ENCODE peak calls at places on chromosome 19, in six cellular contexts. One of them, this sample, is unnamed.

GRCh38 chr19:7654401-7654800 is 14.4 kb upstream of the RETN start:
- DNase-seq in A549: no peak
- DNase-seq in K562: no peak
- DNase-seq in endothelial cell of umbilical vein: no peak
- DNase-seq in GM12878: no peak
- DNase-seq in HepG2: no peak
- DNase-seq in this sample: no peak

GRCh38 chr19:45161715-45162463 is 1.1 kb upstream of the NKPD1 start:
- DNase-seq in A549: no peak
- DNase-seq in K562: peak; percentile 66
- DNase-seq in endothelial cell of umbilical vein: peak; percentile 50
- DNase-seq in GM12878: no peak
- DNase-seq in HepG2: no peak
- DNase-seq in this sample: no peak

GRCh38 chr19:1873524-1874473 is 10.4 kb upstream of the KLF16 start:
- DNase-seq in A549: no peak
- DNase-seq in K562: peak; percentile 57
- DNase-seq in endothelial cell of umbilical vein: peak; percentile 50
- DNase-seq in GM12878: no peak
- DNase-seq in HepG2: no peak
- DNase-seq in this sample: no peak

GRCh38 chr19:2261438-2262172 is 5.4 kb upstream of the JSRP1 start:
- DNase-seq in A549: peak; percentile 56
- DNase-seq in K562: peak; percentile 79
- DNase-seq in endothelial cell of umbilical vein: peak; percentile 49
- DNase-seq in GM12878: no peak
- DNase-seq in HepG2: no peak
- DNase-seq in this sample: peak; percentile 64

GRCh38 chr19:3096267-3096901 is 2.2 kb downstream of the GNA11 start:
- DNase-seq in A549: no peak
- DNase-seq in K562: no peak
- DNase-seq in endothelial cell of umbilical vein: no peak
- DNase-seq in GM12878: no peak
- DNase-seq in HepG2: no peak
- DNase-seq in this sample: no peak

GRCh38 chr19:1503089-1503924 is 9.5 kb downstream of the ADAMTSL5 start:
- DNase-seq in A549: peak; percentile 50
- DNase-seq in K562: peak; percentile 87
- DNase-seq in endothelial cell of umbilical vein: no peak
- DNase-seq in GM12878: no peak
- DNase-seq in HepG2: no peak
- DNase-seq in this sample: peak; percentile 53

GRCh38 chr19:30159636-30160035 is 212.5 kb upstream of the ZNF536 start:
- DNase-seq in A549: no peak
- DNase-seq in K562: no peak
- DNase-seq in endothelial cell of umbilical vein: no peak
- DNase-seq in GM12878: no peak
- DNase-seq in HepG2: no peak
- DNase-seq in this sample: no peak

GRCh38 chr19:2625434-2625833 is 77.1 kb downstream of the GNG7 start:
- DNase-seq in A549: no peak
- DNase-seq in K562: no peak
- DNase-seq in endothelial cell of umbilical vein: no peak
- DNase-seq in GM12878: no peak
- DNase-seq in HepG2: no peak
- DNase-seq in this sample: no peak

GRCh38 chr19:35055715-35056179 is 14.2 kb downstream of the HPN start:
- DNase-seq in A549: peak; percentile 51
- DNase-seq in K562: peak; percentile 56
- DNase-seq in endothelial cell of umbilical vein: no peak
- DNase-seq in GM12878: no peak
- DNase-seq in HepG2: no peak
- DNase-seq in this sample: no peak

GRCh38 chr19:41302624-41303351 is 7.2 kb upstream of the CCDC97 start:
- DNase-seq in A549: no peak
- DNase-seq in K562: no peak
- DNase-seq in endothelial cell of umbilical vein: no peak
- DNase-seq in GM12878: peak; percentile 47
- DNase-seq in HepG2: no peak
- DNase-seq in this sample: no peak

GRCh38 chr19:6424190-6424938 is at the start of gene KHSRP:
- DNase-seq in A549: no peak
- DNase-seq in K562: peak; percentile 58
- DNase-seq in endothelial cell of umbilical vein: no peak
- DNase-seq in GM12878: no peak
- DNase-seq in HepG2: no peak
- DNase-seq in this sample: peak; percentile 30

GRCh38 chr19:38049105-38049649 is 142.2 kb downstream of the SIPA1L3 start:
- DNase-seq in A549: no peak
- DNase-seq in K562: no peak
- DNase-seq in endothelial cell of umbilical vein: no peak
- DNase-seq in GM12878: peak; percentile 93
- DNase-seq in HepG2: no peak
- DNase-seq in this sample: peak; percentile 83

GRCh38 chr19:36579255-36579654 is 6.2 kb upstream of the ZNF529 start:
- DNase-seq in A549: no peak
- DNase-seq in K562: no peak
- DNase-seq in endothelial cell of umbilical vein: no peak
- DNase-seq in GM12878: no peak
- DNase-seq in HepG2: no peak
- DNase-seq in this sample: no peak

GRCh38 chr19:45664575-45664974 is 3.4 kb upstream of the GIPR start:
- DNase-seq in A549: no peak
- DNase-seq in K562: no peak
- DNase-seq in endothelial cell of umbilical vein: no peak
- DNase-seq in GM12878: no peak
- DNase-seq in HepG2: no peak
- DNase-seq in this sample: no peak

GRCh38 chr19:290539-291521 is at the start of gene PLPP2:
- DNase-seq in A549: peak; percentile 62
- DNase-seq in K562: no peak
- DNase-seq in endothelial cell of umbilical vein: no peak
- DNase-seq in GM12878: no peak
- DNase-seq in HepG2: no peak
- DNase-seq in this sample: no peak

GRCh38 chr19:54415208-54415900 is at the start of gene TTYH1:
- DNase-seq in A549: no peak
- DNase-seq in K562: no peak
- DNase-seq in endothelial cell of umbilical vein: no peak
- DNase-seq in GM12878: no peak
- DNase-seq in HepG2: no peak
- DNase-seq in this sample: no peak

GRCh38 chr19:17671906-17672305 is 16.2 kb downstream of the UNC13A start:
- DNase-seq in A549: peak; percentile 76
- DNase-seq in K562: peak; percentile 79
- DNase-seq in endothelial cell of umbilical vein: peak; percentile 38
- DNase-seq in GM12878: no peak
- DNase-seq in HepG2: peak; percentile 24
- DNase-seq in this sample: peak; percentile 42

GRCh38 chr19:58356236-58356970 is 3.1 kb upstream of the A1BG start:
- DNase-seq in A549: no peak
- DNase-seq in K562: no peak
- DNase-seq in endothelial cell of umbilical vein: peak; percentile 54
- DNase-seq in GM12878: no peak
- DNase-seq in HepG2: no peak
- DNase-seq in this sample: no peak
- TF ChIP-seq MYC in A549: no peak
- TF ChIP-seq MYC in K562: no peak
- TF ChIP-seq MYC in endothelial cell of umbilical vein: no peak
- TF ChIP-seq MYC in GM12878: no peak
- TF ChIP-seq MYC in HepG2: no peak
- TF ChIP-seq MYC in this sample: no peak

DNA sequence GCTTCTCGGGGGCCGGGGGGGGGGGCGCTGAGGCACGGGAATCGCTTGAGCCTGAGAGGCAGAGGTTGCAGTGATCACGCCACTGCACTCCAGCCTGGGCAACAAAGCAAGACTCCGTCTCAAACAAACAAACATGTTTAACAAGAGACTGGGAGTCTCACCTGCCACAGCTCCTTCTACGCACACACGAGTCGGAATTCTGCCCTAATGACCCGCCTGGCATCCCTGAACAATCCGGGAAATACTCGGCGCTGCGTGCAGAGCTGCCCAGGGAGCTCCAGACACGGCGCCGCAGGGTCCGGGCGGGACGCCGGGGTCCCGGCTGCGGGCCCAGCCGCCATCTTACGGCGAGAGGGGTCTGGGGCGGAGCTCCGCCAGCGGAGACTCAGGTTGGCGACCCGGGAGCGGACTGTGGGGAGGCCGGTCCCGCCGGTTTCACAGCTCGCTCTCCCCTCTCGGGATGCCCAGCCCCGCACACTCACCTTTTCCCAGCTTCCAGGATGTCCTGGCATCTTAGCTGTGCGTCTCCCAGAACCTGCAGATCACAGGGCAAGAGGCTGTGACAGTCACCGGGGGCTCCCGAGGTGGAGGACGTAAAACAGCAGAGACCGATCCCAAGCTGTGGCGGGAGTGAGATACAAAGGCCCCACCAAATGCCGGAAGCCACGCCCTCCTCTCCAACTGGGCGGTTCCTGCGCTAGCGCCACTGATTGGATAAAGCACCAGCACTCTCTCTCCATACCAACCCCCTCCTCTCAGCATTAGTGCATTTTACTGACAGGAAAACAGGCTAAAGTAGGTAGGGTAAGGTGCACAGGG is 23.6 kb upstream of the ZNF724 start:
- DNase-seq in A549: peak; percentile 82
- DNase-seq in K562: peak; percentile 70
- DNase-seq in endothelial cell of umbilical vein: peak; percentile 85
- DNase-seq in GM12878: peak; percentile 81
- DNase-seq in HepG2: peak; percentile 88
- DNase-seq in this sample: peak; percentile 96
- TF ChIP-seq POLR2A in A549: peak; percentile 30
- TF ChIP-seq POLR2A in K562: peak; percentile 39
- TF ChIP-seq POLR2A in endothelial cell of umbilical vein: peak; percentile 48
- TF ChIP-seq POLR2A in GM12878: peak; percentile 92
- TF ChIP-seq POLR2A in HepG2: peak; percentile 91
- TF ChIP-seq POLR2A in this sample: peak; percentile 95

GRCh38 chr19:56155124-56155687 is 14.1 kb downstream of the ZNF444 start:
- DNase-seq in A549: peak; percentile 31
- DNase-seq in K562: peak; percentile 43
- DNase-seq in endothelial cell of umbilical vein: no peak
- DNase-seq in GM12878: no peak
- DNase-seq in HepG2: no peak
- DNase-seq in this sample: peak; percentile 15
- TF ChIP-seq CTCF in A549: peak; percentile 23
- TF ChIP-seq CTCF in K562: peak; percentile 69
- TF ChIP-seq CTCF in endothelial cell of umbilical vein: peak; percentile 24
- TF ChIP-seq CTCF in GM12878: peak; percentile 22
- TF ChIP-seq CTCF in HepG2: peak; percentile 76
- TF ChIP-seq CTCF in this sample: peak; percentile 24

GRCh38 chr19:51123381-51124186 is 1.1 kb upstream of the SIGLEC9 start:
- DNase-seq in A549: no peak
- DNase-seq in K562: no peak
- DNase-seq in endothelial cell of umbilical vein: no peak
- DNase-seq in GM12878: no peak
- DNase-seq in HepG2: no peak
- DNase-seq in this sample: peak; percentile 85
- TF ChIP-seq MYC in A549: no peak
- TF ChIP-seq MYC in K562: no peak
- TF ChIP-seq MYC in endothelial cell of umbilical vein: no peak
- TF ChIP-seq MYC in GM12878: no peak
- TF ChIP-seq MYC in HepG2: no peak
- TF ChIP-seq MYC in this sample: peak; percentile 25

DNA sequence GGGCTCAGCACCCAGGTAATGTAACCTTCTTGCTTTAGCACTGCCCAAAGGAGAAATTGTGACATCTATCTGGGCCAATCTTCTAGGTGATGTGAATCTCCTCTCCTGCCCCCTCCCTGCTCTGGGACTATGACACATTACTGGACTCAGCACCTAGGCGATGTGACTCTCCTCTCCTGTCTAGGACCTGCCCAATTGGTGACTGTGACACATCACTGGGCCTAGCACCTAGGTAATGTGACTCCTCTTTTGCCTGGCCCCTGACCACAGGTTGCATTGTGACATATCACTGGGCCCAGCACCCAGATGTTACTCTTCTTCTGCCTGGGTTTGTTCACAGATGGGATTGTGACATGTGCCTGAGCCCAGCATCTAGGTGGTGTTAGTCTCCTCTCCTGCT is 45.0 kb downstream of the ZNF85 start:
- DNase-seq in A549: no peak
- DNase-seq in K562: no peak
- DNase-seq in endothelial cell of umbilical vein: no peak
- DNase-seq in GM12878: no peak
- DNase-seq in HepG2: no peak
- DNase-seq in this sample: no peak
- TF ChIP-seq POLR2A in A549: no peak
- TF ChIP-seq POLR2A in K562: no peak
- TF ChIP-seq POLR2A in endothelial cell of umbilical vein: no peak
- TF ChIP-seq POLR2A in GM12878: no peak
- TF ChIP-seq POLR2A in HepG2: no peak
- TF ChIP-seq POLR2A in this sample: no peak

DNA sequence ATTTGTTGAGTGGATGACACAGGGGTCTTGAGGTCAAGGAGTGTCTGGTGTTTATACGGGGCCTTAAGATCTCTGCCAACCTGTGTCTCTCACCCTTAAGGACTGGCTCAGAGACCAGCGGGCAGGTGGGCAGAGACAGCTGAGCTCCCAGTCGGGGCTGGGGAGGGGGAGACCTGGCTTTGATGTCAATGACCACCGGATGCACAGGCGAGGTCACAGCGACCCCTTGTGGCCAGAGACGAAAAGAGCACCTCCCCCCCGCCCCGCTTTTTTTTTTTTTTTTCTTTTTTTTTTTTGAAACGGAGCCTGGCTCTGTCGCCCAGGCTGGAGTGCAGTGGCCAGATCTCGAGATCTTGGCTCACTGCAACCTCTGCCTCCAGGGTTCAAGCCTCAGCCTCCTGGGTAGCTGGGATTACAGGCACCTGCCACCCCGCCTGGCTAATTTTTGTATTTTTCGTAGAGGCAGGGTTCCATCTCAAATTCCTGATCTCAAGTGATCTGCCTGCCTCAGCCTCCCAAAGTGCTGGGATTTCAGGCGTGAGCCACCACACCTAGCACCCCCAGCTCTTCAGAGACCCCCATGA is 12.1 kb upstream of the KLK14 start:
- DNase-seq in A549: peak; percentile 34
- DNase-seq in K562: peak; percentile 56
- DNase-seq in endothelial cell of umbilical vein: peak; percentile 16
- DNase-seq in GM12878: no peak
- DNase-seq in HepG2: peak; percentile 13
- DNase-seq in this sample: peak; percentile 48
- TF ChIP-seq CTCF in A549: peak; percentile 80
- TF ChIP-seq CTCF in K562: peak; percentile 86
- TF ChIP-seq CTCF in endothelial cell of umbilical vein: peak; percentile 56
- TF ChIP-seq CTCF in GM12878: peak; percentile 62
- TF ChIP-seq CTCF in HepG2: peak; percentile 71
- TF ChIP-seq CTCF in this sample: peak; percentile 65

This sample was measured in NB4.